ENCODE peak calls at places on chromosome 18, in seven cellular contexts. L is pancreas; Y is PC-9; W is CD8-positive, alpha-beta T cell; F is colonic mucosa; J is stomach; Q is breast epithelium. C is an unnamed sample.

GRCh38 chr18:25727281-25727680 is 363.1 kb downstream of the SS18 start:
- DNase-seq in F (no peak), L (no peak), Q (no peak), W (no peak), J (no peak), Y (no peak), C (no peak)

GRCh38 chr18:59359576-59359952 is 499 bp upstream of the LMAN1 start:
- DNase-seq in W (no peak), Q (no peak), Y (no peak), L (no peak), F (no peak), J (no peak), C (no peak)

GRCh38 chr18:74682998-74683311 is 85.3 kb downstream of the ZNF407 start:
- DNase-seq in F (no peak), Q (no peak), W (no peak), L (no peak), Y (no peak), J (no peak), C (no peak)

GRCh38 chr18:69358197-69358895 is 42.3 kb upstream of the DOK6 start:
- DNase-seq in F (no peak), Q (no peak), W (no peak), L (no peak), Y (no peak), J (no peak), C (no peak)

GRCh38 chr18:22868831-22869230 is 64.3 kb upstream of the RBBP8 start:
- DNase-seq in F (no peak), Q (no peak), J (no peak), W (no peak), L (no peak), Y (no peak), C (no peak)

GRCh38 chr18:52426462-52426861 is 86.5 kb downstream of the DCC start:
- DNase-seq in Q (no peak), J (no peak), F (no peak), Y (no peak), W (no peak), L (no peak), C (no peak)

GRCh38 chr18:3466872-3467271 is 16.9 kb downstream of the TGIF1 start:
- DNase-seq in Q (no peak), L (no peak), J (no peak), W (no peak), Y (no peak), F (no peak), C (no peak)

GRCh38 chr18:75474332-75474731 is 46.8 kb upstream of the SMIM21 start:
- DNase-seq in W (no peak), F (no peak), Y (no peak), L (no peak), J (no peak), Q (no peak), C (no peak)

DNA sequence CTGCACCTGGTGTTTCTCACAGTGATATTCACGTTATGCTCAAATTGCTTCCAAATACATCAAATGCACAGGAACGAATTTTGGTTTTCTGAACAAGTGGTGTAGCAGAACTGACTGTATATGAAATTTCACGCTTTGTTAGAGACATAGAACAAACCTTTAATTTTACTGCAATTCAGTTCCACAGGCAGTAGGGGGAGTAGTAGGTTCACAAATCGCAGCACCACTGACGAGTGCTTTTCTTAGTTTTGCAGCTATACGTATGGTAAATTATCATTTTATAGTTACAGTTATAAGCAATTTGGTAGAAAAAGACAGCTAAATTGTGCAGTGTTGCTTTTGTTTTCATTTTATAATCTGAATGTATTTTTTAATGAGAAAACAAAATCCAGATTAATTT is 113.3 kb downstream of the KIAA1328 start:
- DNase-seq in F (no peak), J (no peak), Y (no peak), L (no peak), Q (no peak), W (no peak), C (peak)
- TF ChIP-seq CTCF in F (peak), J (peak), Y (peak), L (peak), Q (no peak), W (peak), C (peak)

GRCh38 chr18:48757906-48758305 is 192.9 kb downstream of the SMAD7 start:
- DNase-seq in F (no peak), W (no peak), L (no peak), Q (no peak), J (no peak), Y (no peak), C (no peak)
- TF ChIP-seq CTCF in F (no peak), W (no peak), L (no peak), Q (no peak), J (no peak), Y (no peak), C (no peak)

GRCh38 chr18:8785855-8786765 is 80.8 kb downstream of the MTCL1 start:
- DNase-seq in W (no peak), Q (no peak), Y (no peak), F (no peak), J (no peak), L (no peak), C (no peak)

GRCh38 chr18:8788503-8789429 is 83.4 kb downstream of the MTCL1 start:
- DNase-seq in J (peak), Y (no peak), Q (no peak), F (no peak), W (no peak), L (no peak), C (no peak)

GRCh38 chr18:8785261-8785660 is 79.9 kb downstream of the MTCL1 start:
- DNase-seq in W (no peak), L (no peak), J (no peak), Y (no peak), F (no peak), Q (no peak), C (no peak)

GRCh38 chr18:8787764-8788163 is 82.4 kb downstream of the MTCL1 start:
- DNase-seq in Y (no peak), Q (no peak), L (no peak), F (no peak), J (no peak), W (no peak), C (no peak)

DNA sequence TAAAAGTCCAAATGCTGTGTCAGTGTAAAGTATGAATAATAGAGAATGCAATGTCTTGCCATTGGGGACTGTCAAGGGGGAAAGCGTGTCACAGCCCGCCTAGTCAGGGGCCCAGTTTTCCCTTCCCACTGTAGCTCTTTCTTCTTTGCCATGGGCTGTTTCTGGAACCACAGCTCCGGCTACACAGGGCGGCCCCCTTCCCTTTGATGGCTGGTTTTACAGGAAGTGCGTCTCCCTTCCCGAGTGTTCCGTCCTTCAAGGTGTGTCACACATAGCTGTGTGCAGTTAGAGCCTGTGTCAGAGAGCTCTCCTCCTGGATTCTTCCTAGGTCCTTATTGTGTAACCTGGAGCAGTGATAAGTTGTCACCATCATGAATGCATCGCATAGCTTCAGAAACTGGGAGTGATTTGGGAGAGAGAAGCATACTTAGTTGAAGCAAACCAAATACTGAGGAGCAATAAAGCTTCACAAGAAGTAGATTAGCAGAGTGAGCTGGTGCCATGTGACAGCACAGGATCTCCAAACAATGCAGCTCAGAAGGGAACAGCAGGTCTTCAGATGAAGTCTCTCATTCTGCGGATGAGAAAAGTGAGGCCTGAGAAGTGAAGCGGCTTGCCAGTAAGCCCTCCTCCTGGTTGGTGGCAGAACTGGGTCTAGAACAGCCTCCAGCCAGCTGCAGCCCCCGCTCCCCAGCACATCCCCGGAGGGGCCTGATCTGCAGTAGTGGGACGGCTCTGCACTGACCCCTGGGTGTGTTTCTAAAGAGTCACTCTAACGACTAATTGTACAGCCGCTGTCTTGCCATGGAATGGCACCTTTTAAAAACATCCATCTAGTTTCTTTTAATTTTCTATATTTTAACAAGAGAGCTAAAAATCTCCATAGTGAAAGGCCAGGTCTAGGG is 81.7 kb downstream of the MTCL1 start:
- DNase-seq in Y (no peak), Q (peak), W (no peak), F (peak), L (no peak), J (peak), C (no peak)
- TF ChIP-seq CTCF in Y (no peak), Q (no peak), W (no peak), F (no peak), L (no peak), J (no peak), C (no peak)

GRCh38 chr18:50044402-50044801 is 150.5 kb downstream of the MYO5B start:
- DNase-seq in F (no peak), J (no peak), Q (no peak), W (no peak), Y (no peak), L (no peak), C (no peak)
- TF ChIP-seq CTCF in F (no peak), J (no peak), Q (no peak), W (no peak), Y (peak), L (no peak), C (no peak)